ENCODE peak calls at places on chromosomes 1 and 21, in eight cellular contexts. I is HL-60, G is left lung, P is HFF-Myc, R is sigmoid colon, U is suprapubic skin, F is dorsolateral prefrontal cortex, O is stomach. Y is an unnamed sample.

GRCh38 chr21:32653326-32653901 is 41.2 kb upstream of the CFAP298 start:
- DNase-seq in I (peak; percentile 7), G (no peak), P (no peak), R (no peak), U (no peak), F (no peak), O (no peak), Y (peak; percentile 3)

GRCh38 chr1:224264321-224264720 is 65.7 kb downstream of the NVL start:
- DNase-seq in I (no peak), G (no peak), P (no peak), R (no peak), U (no peak), F (no peak), O (no peak), Y (no peak)

GRCh38 chr21:14900611-14901010 is 164.2 kb downstream of the NRIP1 start:
- DNase-seq in I (no peak), G (no peak), P (no peak), R (no peak), U (no peak), F (no peak), O (no peak), Y (no peak)

GRCh38 chr1:71658295-71658694 is 577.5 kb upstream of the ZRANB2 start:
- DNase-seq in I (no peak), G (no peak), P (no peak), R (no peak), U (no peak), F (no peak), O (no peak), Y (peak; percentile 78)

GRCh38 chr1:166590161-166590560 is 249.1 kb upstream of the POGK start:
- DNase-seq in I (no peak), G (no peak), P (no peak), R (no peak), U (no peak), F (no peak), O (no peak), Y (no peak)

GRCh38 chr1:10060311-10061100 is 27.7 kb downstream of the UBE4B start:
- DNase-seq in I (no peak), G (no peak), P (no peak), R (no peak), U (no peak), F (no peak), O (no peak), Y (no peak)

GRCh38 chr1:154973344-154974085 is 966 bp upstream of the CKS1B start:
- DNase-seq in I (peak; percentile 85), G (peak; percentile 97), P (peak; percentile 96), R (peak; percentile 98), U (peak; percentile 100), F (peak; percentile 83), O (peak; percentile 98), Y (peak; percentile 92)

GRCh38 chr1:8815582-8816285 is 1.7 kb downstream of the RERE start:
- DNase-seq in I (no peak), G (no peak), P (no peak), R (no peak), U (peak; percentile 5), F (no peak), O (peak; percentile 16), Y (no peak)

GRCh38 chr1:221462345-221462744 is 279.5 kb downstream of the DUSP10 start:
- DNase-seq in I (no peak), G (no peak), P (no peak), R (no peak), U (no peak), F (no peak), O (no peak), Y (no peak)

GRCh38 chr1:107570768-107571167 is 394.2 kb downstream of the VAV3 start:
- DNase-seq in I (no peak), G (peak; percentile 73), P (no peak), R (no peak), U (no peak), F (no peak), O (no peak), Y (no peak)

GRCh38 chr1:245859510-245860114 is 647.5 kb downstream of the SMYD3 start:
- DNase-seq in I (no peak), G (no peak), P (no peak), R (no peak), U (no peak), F (no peak), O (no peak), Y (no peak)

GRCh38 chr21:30083120-30083945 is 83.3 kb downstream of the CLDN17 start:
- DNase-seq in I (no peak), G (no peak), P (no peak), R (no peak), U (no peak), F (no peak), O (no peak), Y (no peak)

GRCh38 chr1:221543529-221544120 is 198.3 kb downstream of the DUSP10 start:
- DNase-seq in I (no peak), G (no peak), P (peak; percentile 6), R (no peak), U (no peak), F (no peak), O (no peak), Y (peak; percentile 24)

GRCh38 chr21:44873356-44874239 is at the start of gene PTTG1IP:
- DNase-seq in I (peak; percentile 91), G (peak; percentile 100), P (peak; percentile 86), R (peak; percentile 99), U (peak; percentile 98), F (peak; percentile 96), O (peak; percentile 100), Y (peak; percentile 90)

GRCh38 chr21:44870748-44871495 is 2.6 kb downstream of the PTTG1IP start:
- DNase-seq in I (no peak), G (no peak), P (no peak), R (no peak), U (peak; percentile 80), F (peak; percentile 35), O (peak; percentile 56), Y (no peak)

GRCh38 chr21:44871576-44872265 is 1.8 kb downstream of the PTTG1IP start:
- DNase-seq in I (no peak), G (no peak), P (no peak), R (peak; percentile 77), U (peak; percentile 85), F (peak; percentile 38), O (peak; percentile 68), Y (no peak)

GRCh38 chr21:44872568-44873355 is 728 bp downstream of the PTTG1IP start:
- DNase-seq in I (peak; percentile 35), G (no peak), P (no peak), R (peak; percentile 87), U (peak; percentile 76), F (peak; percentile 22), O (peak; percentile 38), Y (no peak)

DNA sequence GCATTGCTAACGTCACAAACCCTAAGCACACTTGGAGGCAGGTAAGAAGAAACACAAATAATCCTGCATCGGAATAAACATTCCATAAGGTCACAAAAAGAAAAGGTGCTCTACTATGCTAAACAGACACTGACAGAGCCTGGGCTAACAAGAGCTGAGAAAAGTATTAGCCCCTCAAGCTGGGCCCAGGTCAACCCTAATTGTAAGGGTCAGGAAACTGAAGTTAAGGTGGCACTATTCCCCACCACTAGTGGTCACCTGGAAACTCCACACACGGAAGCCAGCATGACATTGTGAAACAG is 1.3 kb downstream of the PTTG1IP start:
- DNase-seq in I (no peak), G (no peak), P (no peak), R (no peak), U (no peak), F (no peak), O (no peak), Y (no peak)
- TF ChIP-seq CTCF in I (no peak), G (no peak), P (no peak), R (no peak), U (no peak), F (no peak), O (no peak), Y (no peak)

DNA sequence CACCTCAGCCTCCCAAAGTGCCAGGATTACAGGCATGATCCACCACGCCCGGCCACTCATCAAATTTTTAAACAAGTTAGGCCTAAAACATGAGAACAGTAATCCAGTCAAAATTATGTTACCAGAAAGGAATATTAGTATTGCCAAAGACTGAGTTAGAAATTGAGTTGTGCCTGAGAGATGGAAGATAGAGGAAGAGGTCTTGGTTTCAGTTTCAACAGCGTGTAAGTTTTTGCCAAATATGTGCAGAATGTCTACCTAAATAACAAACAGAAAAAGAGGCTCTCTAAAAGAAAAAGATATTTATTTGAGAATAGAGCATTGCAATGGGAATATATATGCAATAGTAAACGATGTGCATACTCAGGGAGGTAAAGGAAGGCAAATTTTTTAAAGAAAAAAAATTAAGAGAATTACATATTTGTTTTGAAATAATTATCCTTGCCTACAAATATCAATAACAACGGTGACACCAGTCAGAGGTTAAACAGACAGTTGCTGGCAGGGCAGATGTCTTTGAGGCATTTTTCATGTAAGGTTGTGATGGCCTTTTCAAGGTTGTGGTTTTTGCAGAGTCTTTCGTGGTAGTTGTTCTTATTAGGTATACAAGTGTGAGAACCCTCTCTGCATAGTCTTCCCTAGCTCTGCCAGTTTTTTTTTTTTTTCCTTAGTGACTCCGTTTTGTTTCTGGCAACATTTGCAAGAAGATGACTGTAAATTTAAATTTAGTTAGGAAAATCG is 2.2 kb upstream of the CD1B start:
- DNase-seq in I (no peak), G (no peak), P (no peak), R (no peak), U (no peak), F (no peak), O (no peak), Y (no peak)
- H3K4me3 ChIP-seq in I (no peak overlapping the region), G (no peak overlapping the region), P (no peak overlapping the region), R (no peak overlapping the region), U (no peak overlapping the region), F (no peak overlapping the region), O (no peak overlapping the region), Y (no peak overlapping the region)

DNA sequence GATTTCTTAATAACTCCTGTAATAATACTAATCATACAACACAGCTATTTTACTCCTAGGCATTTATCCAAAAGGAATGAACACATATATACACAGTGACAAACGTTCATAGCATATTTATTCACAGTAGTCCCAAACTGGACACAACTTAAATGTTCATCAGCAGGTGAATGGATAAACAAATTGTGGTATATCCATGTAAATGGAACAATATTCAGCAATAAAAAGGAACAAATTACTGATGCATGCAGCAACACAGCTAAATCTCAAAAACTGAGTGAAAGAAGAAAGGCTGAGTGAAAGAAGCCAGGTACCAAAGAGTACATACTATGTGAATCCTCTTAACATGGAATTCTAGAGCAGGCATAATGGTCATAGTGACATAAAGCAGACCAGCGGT is 242.7 kb upstream of the USP24 start:
- DNase-seq in I (no peak), G (no peak), P (no peak), R (no peak), U (no peak), F (no peak), O (no peak), Y (no peak)
- TF ChIP-seq CTCF in I (no peak), G (no peak), P (no peak), R (no peak), U (no peak), F (no peak), O (no peak), Y (no peak)

GRCh38 chr21:42406846-42407245 is 3.1 kb downstream of the UBASH3A start:
- DNase-seq in I (no peak), G (no peak), P (no peak), R (peak; percentile 45), U (no peak), F (no peak), O (no peak), Y (no peak)
- H3K4me3 ChIP-seq in I (no peak overlapping the region), G (no peak overlapping the region), P (no peak overlapping the region), R (no peak overlapping the region), U (no peak overlapping the region), F (no peak overlapping the region), O (no peak overlapping the region), Y (no peak overlapping the region)

DNA sequence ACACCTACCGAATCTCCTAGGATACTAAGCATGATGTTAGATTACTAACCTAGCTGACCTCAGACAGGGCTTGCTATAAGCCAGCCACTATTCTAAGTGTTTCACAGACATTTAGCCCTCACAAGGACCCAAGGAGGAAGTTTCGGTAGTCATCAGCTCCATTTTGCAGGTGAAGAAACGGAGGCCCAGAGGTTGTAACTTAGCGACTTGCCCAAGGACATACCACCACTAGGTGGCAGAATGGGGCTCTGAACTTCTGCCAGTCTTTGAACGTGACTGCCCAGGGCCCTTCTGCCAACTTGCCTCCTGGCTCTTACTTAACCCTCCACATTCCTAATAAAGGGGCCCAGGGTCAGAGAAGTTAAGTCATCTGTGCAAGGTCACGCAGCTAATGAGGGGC is 283.5 kb downstream of the C1orf94 start:
- DNase-seq in I (peak; percentile 15), G (no peak), P (peak; percentile 16), R (no peak), U (no peak), F (no peak), O (peak; percentile 33), Y (no peak)
- TF ChIP-seq CTCF in I (peak; percentile 45), G (peak; percentile 59), P (peak; percentile 67), R (peak; percentile 13), U (no peak), F (peak; percentile 37), O (peak; percentile 27), Y (no peak)